ENCODE peak calls at places on chromosomes 16 and 17, in seven cellular contexts. X, A, G, U, F, O and L are unnamed samples.

GRCh38 chr16:71526111-71526998 is at the start of gene CHST4:
- DNase-seq in U (no peak), X (no peak), O (peak; percentile 77), A (no peak), F (no peak), G (no peak), L (no peak)

GRCh38 chr17:77734371-77735050 is 224.0 kb upstream of the TNRC6C start:
- DNase-seq in A (peak; percentile 67), U (no peak), X (peak; percentile 78), O (peak; percentile 64), G (no peak), F (peak; percentile 73), L (peak; percentile 41)

GRCh38 chr16:154223-155030 is 2.0 kb downstream of the HBZ start:
- DNase-seq in O (peak; percentile 44), G (no peak), U (peak; percentile 3), F (no peak), X (no peak), A (no peak), L (no peak)

GRCh38 chr17:43790311-43790940 is 10.2 kb downstream of the CFAP97D1 start:
- DNase-seq in X (no peak), F (no peak), A (no peak), O (peak; percentile 25), G (no peak), U (no peak), L (no peak)

GRCh38 chr17:3770471-3770870 is 30.5 kb downstream of the ITGAE start:
- DNase-seq in F (no peak), G (no peak), O (no peak), A (peak; percentile 87), X (no peak), U (no peak), L (peak; percentile 84)

GRCh38 chr16:50246299-50247122 is 19.8 kb upstream of the ADCY7 start:
- DNase-seq in A (no peak), G (no peak), O (peak; percentile 43), F (peak; percentile 70), U (no peak), X (no peak), L (no peak)

GRCh38 chr17:8326591-8327583 is 12.8 kb upstream of the ODF4 start:
- DNase-seq in F (peak; percentile 74), A (no peak), G (peak; percentile 15), O (peak; percentile 61), X (no peak), U (no peak), L (no peak)

GRCh38 chr16:70476272-70477020 is 22.1 kb downstream of the FCSK start:
- DNase-seq in U (no peak), O (peak; percentile 77), F (no peak), G (no peak), A (no peak), X (no peak), L (no peak)

GRCh38 chr16:86248325-86248905 is 261.9 kb upstream of the FOXF1 start:
- DNase-seq in G (no peak), A (no peak), U (no peak), O (no peak), F (no peak), X (no peak), L (no peak)

GRCh38 chr17:19372439-19372838 is 5.9 kb upstream of the MAPK7 start:
- DNase-seq in F (peak; percentile 25), U (no peak), X (no peak), O (no peak), A (peak; percentile 40), G (no peak), L (no peak)

GRCh38 chr16:17529982-17530760 is 59.4 kb upstream of the XYLT1 start:
- DNase-seq in X (no peak), U (no peak), G (peak; percentile 71), O (no peak), A (peak; percentile 47), F (no peak), L (no peak)

GRCh38 chr17:2510559-2510958 is 1.1 kb downstream of the METTL16 start:
- DNase-seq in U (no peak), F (no peak), X (no peak), G (no peak), O (no peak), A (no peak), L (no peak)

GRCh38 chr16:11672206-11673090 is 4.2 kb downstream of the SNN start:
- DNase-seq in U (no peak), O (no peak), F (no peak), X (no peak), G (peak; percentile 57), A (peak; percentile 83), L (peak; percentile 63)

GRCh38 chr16:72094266-72094610 is 591 bp downstream of the DHX38 start:
- DNase-seq in G (no peak), U (no peak), O (peak; percentile 68), F (no peak), X (no peak), A (no peak), L (peak; percentile 1)

GRCh38 chr17:49434821-49435581 is 20.3 kb upstream of the PHB1 start:
- DNase-seq in F (no peak), A (peak; percentile 69), O (peak; percentile 53), G (no peak), U (peak; percentile 30), X (no peak), L (peak; percentile 32)

GRCh38 chr16:24198807-24199533 is 57.2 kb upstream of the CACNG3 start:
- DNase-seq in A (no peak), O (no peak), F (no peak), G (no peak), U (no peak), X (no peak), L (no peak)

GRCh38 chr17:39757176-39757662 is 19.5 kb downstream of the GRB7 start:
- DNase-seq in U (no peak), O (no peak), X (no peak), F (no peak), A (peak; percentile 32), G (no peak), L (no peak)
- H3K27ac ChIP-seq in U (peak overlapping the region; percentile 98), O (no peak overlapping the region), X (no peak overlapping the region), F (no peak overlapping the region), A (no peak overlapping the region), G (peak overlapping the region; percentile 87), L (peak overlapping the region; percentile 17)

GRCh38 chr16:66509576-66509975 is 40.3 kb downstream of the TK2 start:
- DNase-seq in O (no peak), G (no peak), F (no peak), X (no peak), A (peak; percentile 40), U (no peak), L (no peak)

GRCh38 chr16:66511615-66512500 is 38.1 kb downstream of the TK2 start:
- DNase-seq in O (peak; percentile 91), F (peak; percentile 58), X (no peak), A (peak; percentile 58), U (no peak), G (no peak), L (no peak)

GRCh38 chr16:66512589-66513404 is 37.1 kb downstream of the TK2 start:
- DNase-seq in A (peak; percentile 48), F (no peak), G (no peak), X (no peak), U (no peak), O (peak; percentile 64), L (no peak)

GRCh38 chr16:66510298-66510697 is 39.6 kb downstream of the TK2 start:
- DNase-seq in X (no peak), U (no peak), G (no peak), A (peak; percentile 18), F (peak; percentile 71), O (no peak), L (no peak)

DNA sequence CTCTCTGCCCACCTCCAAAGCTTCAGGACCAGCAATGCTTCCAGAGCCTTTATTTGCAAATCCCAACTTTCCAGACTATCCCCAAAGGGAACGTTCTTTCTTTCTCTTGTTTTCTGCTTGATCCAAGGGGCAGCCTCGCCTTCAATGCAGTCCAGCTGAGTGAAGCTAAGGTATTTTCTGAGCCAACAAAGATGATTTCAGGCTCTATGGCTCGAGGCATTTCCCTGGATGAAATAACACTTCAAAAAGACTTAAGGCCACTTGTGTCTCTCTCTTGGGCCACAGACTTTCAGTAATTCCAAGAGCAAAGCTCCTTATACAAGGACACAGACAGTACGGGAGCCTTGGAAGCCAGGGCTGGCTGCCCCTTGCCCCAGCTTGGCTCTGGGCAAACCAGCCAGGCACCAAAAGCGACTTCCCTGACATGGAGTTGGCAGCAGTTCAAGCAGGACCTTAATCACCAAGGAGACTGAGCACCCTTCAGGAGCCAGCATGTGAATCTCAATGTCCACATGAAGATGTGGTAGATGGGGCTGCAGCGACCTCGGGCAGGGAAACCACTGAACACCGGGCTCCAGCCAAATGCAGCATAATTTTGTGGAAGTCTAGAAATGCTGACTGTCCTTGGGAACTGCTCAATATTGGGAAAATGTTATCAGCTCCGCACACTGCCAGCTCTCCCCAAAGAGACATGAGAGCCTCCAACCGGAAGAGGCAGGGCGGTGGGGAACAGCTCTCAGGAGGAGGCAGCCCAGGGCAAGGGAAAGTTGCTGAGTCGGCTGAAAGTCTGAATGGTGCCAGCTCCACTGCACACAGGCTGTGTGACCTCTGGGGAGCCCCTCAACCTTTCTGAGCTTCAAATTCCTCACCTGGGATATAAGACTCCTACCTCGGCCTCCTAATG is 39.0 kb downstream of the TK2 start:
- DNase-seq in G (no peak), X (no peak), O (peak; percentile 30), U (no peak), A (peak; percentile 44), F (peak; percentile 64), L (no peak)
- H3K4me1 ChIP-seq in G (peaks cover 9% of the 10 kb centered on the region), X (peaks cover 59% of the 10 kb centered on the region), O (peaks cover 39% of the 10 kb centered on the region), U (peaks cover 18% of the 10 kb centered on the region), A (no peaks in the 10 kb centered on the region), F (peaks cover 59% of the 10 kb centered on the region), L (peaks cover 10% of the 10 kb centered on the region)

GRCh38 chr17:37458805-37459204 is 30.9 kb upstream of the DUSP14 start:
- DNase-seq in X (no peak), G (no peak), U (no peak), F (no peak), O (peak; percentile 83), A (no peak), L (no peak)

GRCh38 chr17:37461668-37462067 is 28.0 kb upstream of the DUSP14 start:
- DNase-seq in A (no peak), O (peak; percentile 33), G (no peak), X (no peak), F (no peak), U (no peak), L (no peak)

GRCh38 chr17:37465058-37465616 is 24.6 kb upstream of the DUSP14 start:
- DNase-seq in U (no peak), A (no peak), F (no peak), O (peak; percentile 60), G (no peak), X (no peak), L (no peak)

GRCh38 chr17:37463039-37463438 is 26.7 kb upstream of the DUSP14 start:
- DNase-seq in X (no peak), O (no peak), U (no peak), G (no peak), F (no peak), A (no peak), L (no peak)

GRCh38 chr17:37462492-37462891 is 27.2 kb upstream of the DUSP14 start:
- DNase-seq in U (no peak), X (no peak), F (no peak), G (no peak), O (no peak), A (no peak), L (no peak)
- H3K36me3 ChIP-seq in U (peaks cover 13% of the 10 kb centered on the region), X (peaks cover 8% of the 10 kb centered on the region), F (no peaks in the 10 kb centered on the region), G (no peaks in the 10 kb centered on the region), O (peaks cover 31% of the 10 kb centered on the region), A (peaks cover 52% of the 10 kb centered on the region), L (peaks cover 11% of the 10 kb centered on the region)

DNA sequence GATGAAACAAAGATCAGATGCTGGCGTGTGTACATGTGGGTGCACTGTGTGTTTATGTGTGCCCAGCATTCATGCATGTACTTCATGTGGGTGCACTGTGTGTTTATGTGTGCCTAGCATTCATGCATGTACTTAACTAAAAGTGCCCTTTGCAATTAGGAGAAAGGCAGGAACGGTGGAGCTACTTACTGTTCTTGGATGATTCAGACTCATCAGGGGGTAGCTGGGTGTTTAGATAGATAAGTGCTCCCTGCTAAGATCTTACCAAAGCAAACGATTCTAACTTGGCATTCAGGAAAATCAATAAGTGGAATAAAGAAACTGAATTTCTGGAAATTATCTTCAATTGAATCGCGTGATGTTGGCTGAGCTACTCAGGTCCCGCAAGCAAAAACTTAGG is 8.6 kb upstream of the MYH2 start:
- DNase-seq in O (no peak), U (no peak), F (no peak), G (no peak), A (no peak), X (no peak), L (no peak)
- H3K27ac ChIP-seq in O (no peak overlapping the region), U (no peak overlapping the region), F (no peak overlapping the region), G (no peak overlapping the region), A (no peak overlapping the region), X (no peak overlapping the region), L (no peak overlapping the region)